ENCODE peak calls at places on chromosomes 16 and 17, in six cellular contexts. C is astrocyte, D is tibial nerve, Y is heart left ventricle, K is neural progenitor cell, N is lower lobe of right lung. O is an unnamed sample. For H3K36me3, the result is how much of the 10 kb centered on the place peaks cover.

GRCh38 chr17:76578376-76578775 is 7.3 kb downstream of the ST6GALNAC2 start:
- DNase-seq in K (no peak), N (no peak), C (no peak), D (no peak), Y (no peak), O (peak)

GRCh38 chr17:1541367-1541904 is 21.2 kb downstream of the PITPNA start:
- DNase-seq in Y (no peak), K (no peak), D (no peak), C (no peak), N (no peak), O (no peak)

GRCh38 chr16:28985611-28986041 is 774 bp downstream of the LAT start:
- DNase-seq in D (no peak), K (no peak), N (no peak), C (no peak), Y (no peak), O (no peak)

GRCh38 chr17:63086483-63087185 is 120.6 kb downstream of the TANC2 start:
- DNase-seq in D (no peak), Y (no peak), K (no peak), C (peak), N (no peak), O (peak)

GRCh38 chr16:50665128-50665878 is 15.8 kb downstream of the SNX20 start:
- DNase-seq in Y (peak), D (peak), C (peak), K (peak), N (peak), O (peak)

GRCh38 chr17:21191698-21192097 is 22.3 kb downstream of the TMEM11 start:
- DNase-seq in K (no peak), Y (no peak), N (no peak), D (no peak), C (no peak), O (no peak)

GRCh38 chr16:15885560-15886001 is 2.8 kb downstream of the CEP20 start:
- DNase-seq in D (no peak), K (no peak), Y (no peak), N (no peak), C (no peak), O (no peak)

GRCh38 chr16:10558305-10558704 is 22.1 kb downstream of the EMP2 start:
- DNase-seq in N (no peak), D (no peak), K (no peak), C (no peak), Y (no peak), O (no peak)

GRCh38 chr16:76598498-76598897 is 321.3 kb downstream of the CNTNAP4 start:
- DNase-seq in Y (no peak), C (no peak), K (no peak), N (no peak), D (no peak), O (no peak)

GRCh38 chr17:61479493-61480413 is 27.5 kb downstream of the TBX4 start:
- DNase-seq in C (no peak), Y (peak), K (no peak), N (peak), D (no peak), O (no peak)

GRCh38 chr16:88407042-88407420 is 24.3 kb downstream of the ZNF469 start:
- DNase-seq in D (no peak), Y (no peak), C (no peak), K (no peak), N (no peak), O (no peak)

GRCh38 chr17:73007447-73007846 is 85.0 kb downstream of the SLC39A11 start:
- DNase-seq in K (no peak), C (peak), N (no peak), Y (peak), D (no peak), O (peak)

GRCh38 chr17:14143678-14144077 is 74.4 kb downstream of the COX10 start:
- DNase-seq in K (no peak), C (peak), Y (peak), D (no peak), N (no peak), O (peak)

GRCh38 chr17:35930211-35931065 is at the start of gene RDM1:
- DNase-seq in K (peak), D (peak), N (peak), C (peak), Y (no peak), O (peak)
- H3K4me3 ChIP-seq in K (peak), D (peak), N (peak), C (peak), Y (peak), O (peak)

GRCh38 chr16:66165879-66166278 is 200.6 kb upstream of the CDH5 start:
- DNase-seq in Y (no peak), K (no peak), D (no peak), C (no peak), N (no peak), O (no peak)

GRCh38 chr16:66166451-66166850 is 200.0 kb upstream of the CDH5 start:
- DNase-seq in D (no peak), C (no peak), K (no peak), N (no peak), Y (no peak), O (no peak)

GRCh38 chr16:66169817-66170216 is 196.7 kb upstream of the CDH5 start:
- DNase-seq in K (no peak), D (no peak), N (no peak), Y (no peak), C (no peak), O (no peak)

GRCh38 chr16:66168777-66169176 is 197.7 kb upstream of the CDH5 start:
- DNase-seq in D (no peak), C (no peak), N (no peak), Y (no peak), K (no peak), O (no peak)

GRCh38 chr16:66167564-66168291 is 198.8 kb upstream of the CDH5 start:
- DNase-seq in D (no peak), N (no peak), Y (no peak), C (peak), K (peak), O (no peak)
- TF ChIP-seq CTCF in D (no peak), N (no peak), Y (no peak), C (no peak), K (peak), O (no peak)

GRCh38 chr17:2680961-2681360 is 30.6 kb downstream of the CLUH start:
- DNase-seq in Y (no peak), N (no peak), D (no peak), C (no peak), K (no peak), O (no peak)

GRCh38 chr17:2683912-2684311 is 27.7 kb downstream of the CLUH start:
- DNase-seq in Y (no peak), N (no peak), D (no peak), C (no peak), K (no peak), O (no peak)

GRCh38 chr17:2685696-2686095 is 25.9 kb downstream of the CLUH start:
- DNase-seq in Y (peak), D (no peak), K (no peak), N (no peak), C (no peak), O (no peak)

GRCh38 chr17:2684549-2684948 is 27.0 kb downstream of the CLUH start:
- DNase-seq in K (peak), C (no peak), N (no peak), Y (no peak), D (no peak), O (no peak)

GRCh38 chr17:2682304-2682938 is 29.1 kb downstream of the CLUH start:
- DNase-seq in K (no peak), D (no peak), N (no peak), Y (no peak), C (peak), O (no peak)
- H3K36me3 ChIP-seq in K (under half), D (half or more), N (half or more), Y (under half), C (under half), O (under half)

GRCh38 chr17:82334204-82334621 is 647 bp upstream of the SECTM1 start:
- DNase-seq in N (peak), D (no peak), Y (no peak), K (no peak), C (no peak), O (no peak)
- H3K4me3 ChIP-seq in N (peak), D (peak), Y (peak), K (no peak), C (no peak), O (peak)

GRCh38 chr16:48834576-48834975 is 224.6 kb upstream of the N4BP1 start:
- DNase-seq in D (no peak), Y (no peak), K (peak), C (no peak), N (no peak), O (no peak)

GRCh38 chr16:48829911-48830310 is 219.9 kb upstream of the N4BP1 start:
- DNase-seq in D (no peak), K (no peak), Y (no peak), C (no peak), N (no peak), O (no peak)

GRCh38 chr16:48829361-48829760 is 219.4 kb upstream of the N4BP1 start:
- DNase-seq in N (no peak), K (no peak), C (no peak), Y (no peak), D (no peak), O (no peak)

GRCh38 chr16:48833461-48833860 is 223.5 kb upstream of the N4BP1 start:
- DNase-seq in D (no peak), Y (no peak), N (no peak), K (no peak), C (no peak), O (no peak)

GRCh38 chr16:48831081-48831722 is 221.2 kb upstream of the N4BP1 start:
- DNase-seq in Y (no peak), K (peak), C (no peak), D (no peak), N (no peak), O (no peak)
- TF ChIP-seq CTCF in Y (no peak), K (peak), C (no peak), D (no peak), N (no peak), O (no peak)

DNA sequence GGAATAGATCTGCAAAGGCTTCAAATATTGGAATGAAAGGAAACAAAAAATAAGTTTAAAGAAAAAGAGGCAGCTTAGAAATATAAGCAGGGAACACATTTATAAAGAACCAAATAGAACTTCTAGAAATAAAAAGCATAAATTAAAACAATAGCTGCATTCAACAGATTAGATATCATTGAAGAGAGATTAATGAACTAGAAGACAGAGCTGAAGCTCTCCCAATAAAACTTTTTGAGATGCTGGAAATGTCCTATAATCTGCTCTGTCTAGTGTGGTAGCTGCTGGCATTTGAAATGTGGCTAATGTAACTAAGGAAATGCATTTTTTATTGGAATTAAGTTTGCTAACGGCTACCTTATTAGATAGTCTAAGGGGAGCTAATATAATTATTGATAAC is 115.6 kb downstream of the MAP2K4 start:
- DNase-seq in C (no peak), D (no peak), K (no peak), N (no peak), Y (no peak), O (no peak)
- H3K36me3 ChIP-seq in C (under half), D (half or more), K (under half), N (under half), Y (under half), O (under half)

GRCh38 chr17:80893604-80894438 is 97.8 kb upstream of the CHMP6 start:
- DNase-seq in D (no peak), N (no peak), K (no peak), C (no peak), Y (no peak), O (no peak)
- H3K4me3 ChIP-seq in D (no peak), N (no peak), K (no peak), C (no peak), Y (no peak), O (no peak)

GRCh38 chr16:521381-522210 is 5.9 kb upstream of the CAPN15 start:
- DNase-seq in D (no peak), N (no peak), C (no peak), K (no peak), Y (no peak), O (no peak)
- TF ChIP-seq CTCF in D (no peak), N (no peak), C (no peak), K (peak), Y (no peak), O (peak)

DNA sequence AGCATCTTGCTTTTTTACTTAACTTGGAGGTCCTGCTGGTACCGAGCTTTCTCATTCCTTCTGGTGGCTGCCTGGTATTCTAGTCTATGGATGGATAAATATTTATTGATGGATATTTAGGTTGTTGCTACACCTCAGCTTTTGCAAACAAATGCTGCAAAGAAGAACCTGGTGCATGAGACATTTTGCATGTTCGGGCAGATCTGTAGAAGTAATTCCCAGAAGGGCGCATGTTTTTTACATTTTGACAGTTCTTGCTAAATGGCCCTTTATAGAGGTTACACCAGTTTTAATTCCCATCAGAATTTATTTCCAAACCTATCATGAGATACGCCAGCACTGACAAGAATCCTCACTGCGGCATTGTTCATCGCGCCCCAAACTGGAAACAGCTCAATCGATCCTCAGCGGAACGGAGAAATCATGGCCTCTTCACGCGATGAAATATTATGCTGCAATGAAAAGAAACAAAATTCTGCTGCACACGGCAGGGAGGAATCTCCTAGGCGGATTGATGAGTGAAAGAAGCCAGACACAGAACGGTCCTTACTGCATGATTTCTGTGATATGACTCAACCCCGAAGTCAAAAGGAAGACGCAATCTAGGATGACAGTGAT is 68.0 kb upstream of the CREBBP start:
- DNase-seq in D (no peak), Y (no peak), C (no peak), N (no peak), K (no peak), O (peak)
- H3K36me3 ChIP-seq in D (under half), Y (under half), C (under half), N (under half), K (under half), O (under half)

GRCh38 chr17:67624886-67625656 is 92.7 kb upstream of the NOL11 start:
- DNase-seq in N (no peak), C (no peak), Y (no peak), D (no peak), K (no peak), O (no peak)
- H3K4me3 ChIP-seq in N (no peak), C (no peak), Y (no peak), D (no peak), K (no peak), O (no peak)

O was measured in bronchial epithelial cell.